ENCODE peak calls at places on chromosomes 12 and 14, in ten cellular contexts. L is HCT116, M is esophagus muscularis mucosa, U is breast epithelium, W is HepG2, D is K562, H is sigmoid colon, Y is upper lobe of left lung, P is GM12878, N is endothelial cell of umbilical vein. B is an unnamed sample. For H3K36me3, the result is how much of the 10 kb centered on the place peaks cover.

GRCh38 chr14:94481468-94482131 is 5.6 kb upstream of the SERPINA9 start:
- DNase-seq in Y (no peak), D (no peak), M (no peak), P (peak), W (peak), H (no peak), L (no peak), N (no peak), U (no peak), B (no peak)

GRCh38 chr12:47028186-47028585 is 51.2 kb upstream of the PCED1B start:
- DNase-seq in L (no peak), H (no peak), D (no peak), U (no peak), Y (no peak), W (no peak), N (no peak), P (no peak), M (no peak), B (no peak)

GRCh38 chr14:49408187-49408963 is 177.8 kb downstream of the RPS29 start:
- DNase-seq in P (no peak), H (no peak), Y (no peak), U (no peak), D (no peak), W (no peak), L (no peak), M (no peak), N (no peak), B (no peak)

GRCh38 chr12:76552343-76552938 is 7.1 kb downstream of the OSBPL8 start:
- DNase-seq in Y (no peak), H (no peak), P (no peak), N (no peak), U (no peak), W (no peak), L (no peak), D (no peak), M (no peak), B (no peak)

GRCh38 chr14:85234626-85235025 is 295.3 kb upstream of the FLRT2 start:
- DNase-seq in M (no peak), N (peak), H (no peak), W (no peak), Y (no peak), L (no peak), D (no peak), U (no peak), P (no peak), B (no peak)

GRCh38 chr14:99628832-99629618 is 15.9 kb upstream of the HHIPL1 start:
- DNase-seq in U (peak), L (peak), D (peak), P (no peak), W (peak), Y (peak), N (peak), M (no peak), H (peak), B (no peak)

GRCh38 chr12:24839268-24839791 is 109.6 kb downstream of the BCAT1 start:
- DNase-seq in P (peak), U (no peak), W (no peak), L (no peak), N (no peak), D (no peak), Y (no peak), M (no peak), H (no peak), B (no peak)

GRCh38 chr14:48350971-48351370 is 675.6 kb upstream of the MDGA2 start:
- DNase-seq in H (no peak), N (no peak), P (no peak), Y (no peak), W (no peak), D (no peak), L (no peak), U (no peak), M (no peak), B (no peak)

GRCh38 chr12:48936379-48936979 is 11.2 kb upstream of the FKBP11 start:
- DNase-seq in Y (no peak), W (peak), L (peak), H (peak), U (peak), D (peak), P (no peak), M (no peak), N (peak), B (no peak)

GRCh38 chr12:12539411-12539810 is 23.3 kb downstream of the DUSP16 start:
- DNase-seq in U (no peak), M (no peak), H (no peak), N (no peak), W (no peak), P (no peak), L (no peak), D (no peak), Y (no peak), B (no peak)

GRCh38 chr14:60862283-60862682 is 118.6 kb downstream of the TRMT5 start:
- DNase-seq in D (no peak), N (peak), W (no peak), L (no peak), P (no peak), Y (no peak), H (peak), M (no peak), U (no peak), B (no peak)

GRCh38 chr12:13005649-13006048 is 5.6 kb upstream of the HEBP1 start:
- DNase-seq in Y (no peak), N (no peak), W (no peak), L (no peak), P (no peak), D (no peak), M (no peak), H (no peak), U (no peak), B (no peak)

GRCh38 chr12:111469406-111469805 is 63.7 kb downstream of the SH2B3 start:
- DNase-seq in W (no peak), H (no peak), N (no peak), P (no peak), M (no peak), Y (no peak), D (no peak), L (no peak), U (no peak), B (no peak)

GRCh38 chr12:96375841-96376249 is 24.4 kb downstream of the CDK17 start:
- DNase-seq in D (peak), M (no peak), H (no peak), L (no peak), U (no peak), W (no peak), N (peak), Y (no peak), P (peak), B (no peak)

GRCh38 chr14:72598328-72598727 is 295.6 kb downstream of the DPF3 start:
- DNase-seq in D (peak), U (no peak), P (no peak), N (no peak), W (no peak), L (no peak), H (no peak), M (no peak), Y (no peak), B (no peak)

GRCh38 chr12:46210835-46211439 is 57.9 kb downstream of the SLC38A1 start:
- DNase-seq in W (no peak), P (no peak), L (no peak), Y (no peak), N (no peak), D (no peak), M (no peak), H (no peak), U (no peak), B (no peak)

GRCh38 chr14:98290596-98290995 is 981.4 kb downstream of the BCL11B start:
- DNase-seq in N (no peak), U (no peak), M (peak), D (no peak), L (no peak), W (no peak), Y (no peak), P (no peak), H (no peak), B (no peak)

DNA sequence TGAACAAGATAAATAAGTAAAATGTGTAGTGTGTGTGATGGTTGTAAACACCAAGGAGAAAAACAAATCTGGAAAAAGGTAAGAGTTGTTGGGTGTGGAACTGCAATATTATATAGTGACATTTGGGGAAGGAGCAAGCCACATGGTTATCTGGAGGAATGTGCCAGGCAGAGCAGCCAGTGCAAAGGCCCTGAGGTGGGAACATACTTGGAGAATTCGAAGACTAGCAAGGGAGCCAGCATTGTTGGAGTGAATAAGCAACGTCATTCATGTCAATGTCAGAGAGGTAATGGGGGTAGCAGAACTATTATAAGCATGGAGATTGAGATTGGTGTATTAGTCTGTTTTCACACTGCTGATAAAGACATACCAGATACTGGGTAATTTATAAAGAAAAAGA is 241.5 kb upstream of the LHX5 start:
- DNase-seq in D (no peak), U (no peak), P (no peak), H (no peak), W (no peak), L (no peak), M (no peak), N (no peak), Y (no peak), B (no peak)
- TF ChIP-seq POLR2A in D (no peak), U (no peak), P (no peak), H (no peak), W (no peak), L (no peak), M (no peak), N (no peak), Y (no peak), B (no peak)

GRCh38 chr12:120394483-120395367 is 25.8 kb upstream of the MSI1 start:
- DNase-seq in P (no peak), U (peak), L (no peak), D (no peak), N (no peak), M (no peak), H (no peak), Y (peak), W (no peak), B (no peak)
- TF ChIP-seq POLR2AphosphoS5 in P (no peak), U (no peak), L (no peak), D (no peak), N (no peak), M (no peak), H (no peak), Y (peak), W (no peak), B (no peak)

GRCh38 chr12:366820-367219 is 22.3 kb downstream of the KDM5A start:
- DNase-seq in H (no peak), P (no peak), W (no peak), N (no peak), U (no peak), D (no peak), L (no peak), M (no peak), Y (no peak), B (no peak)
- H3K36me3 ChIP-seq in H (under half), P (under half), W (under half), N (under half), U (under half), D (under half), L (under half), M (half or more), Y (under half), B (under half)

GRCh38 chr14:68793734-68794129 is 865 bp upstream of the ZFP36L1 start:
- DNase-seq in M (no peak), D (peak), P (no peak), H (no peak), W (no peak), U (no peak), Y (peak), L (no peak), N (no peak), B (no peak)
- TF ChIP-seq POLR2A in M (no peak), D (no peak), P (peak), H (no peak), W (no peak), U (no peak), Y (no peak), L (no peak), N (no peak), B (no peak)

GRCh38 chr12:91610561-91610960 is 427.9 kb upstream of the DCN start:
- DNase-seq in H (no peak), D (peak), Y (no peak), U (no peak), W (no peak), P (no peak), L (no peak), N (no peak), M (no peak), B (no peak)

GRCh38 chr12:91616401-91616800 is 433.8 kb upstream of the DCN start:
- DNase-seq in U (no peak), H (no peak), W (no peak), D (no peak), Y (no peak), L (no peak), M (no peak), N (no peak), P (no peak), B (no peak)

GRCh38 chr12:91617830-91618229 is 435.2 kb upstream of the DCN start:
- DNase-seq in M (no peak), L (no peak), W (no peak), D (no peak), P (no peak), U (no peak), Y (no peak), H (no peak), N (no peak), B (no peak)

GRCh38 chr12:91609283-91609682 is 426.7 kb upstream of the DCN start:
- DNase-seq in H (no peak), Y (no peak), N (no peak), L (no peak), P (no peak), W (no peak), U (no peak), D (peak), M (no peak), B (no peak)

GRCh38 chr12:91613223-91613779 is 430.7 kb upstream of the DCN start:
- DNase-seq in H (no peak), U (no peak), D (no peak), N (no peak), W (no peak), Y (no peak), P (no peak), M (no peak), L (no peak), B (no peak)
- TF ChIP-seq POLR2AphosphoS5 in H (no peak), U (no peak), D (no peak), N (no peak), W (no peak), Y (no peak), P (no peak), M (no peak), L (no peak), B (peak)

DNA sequence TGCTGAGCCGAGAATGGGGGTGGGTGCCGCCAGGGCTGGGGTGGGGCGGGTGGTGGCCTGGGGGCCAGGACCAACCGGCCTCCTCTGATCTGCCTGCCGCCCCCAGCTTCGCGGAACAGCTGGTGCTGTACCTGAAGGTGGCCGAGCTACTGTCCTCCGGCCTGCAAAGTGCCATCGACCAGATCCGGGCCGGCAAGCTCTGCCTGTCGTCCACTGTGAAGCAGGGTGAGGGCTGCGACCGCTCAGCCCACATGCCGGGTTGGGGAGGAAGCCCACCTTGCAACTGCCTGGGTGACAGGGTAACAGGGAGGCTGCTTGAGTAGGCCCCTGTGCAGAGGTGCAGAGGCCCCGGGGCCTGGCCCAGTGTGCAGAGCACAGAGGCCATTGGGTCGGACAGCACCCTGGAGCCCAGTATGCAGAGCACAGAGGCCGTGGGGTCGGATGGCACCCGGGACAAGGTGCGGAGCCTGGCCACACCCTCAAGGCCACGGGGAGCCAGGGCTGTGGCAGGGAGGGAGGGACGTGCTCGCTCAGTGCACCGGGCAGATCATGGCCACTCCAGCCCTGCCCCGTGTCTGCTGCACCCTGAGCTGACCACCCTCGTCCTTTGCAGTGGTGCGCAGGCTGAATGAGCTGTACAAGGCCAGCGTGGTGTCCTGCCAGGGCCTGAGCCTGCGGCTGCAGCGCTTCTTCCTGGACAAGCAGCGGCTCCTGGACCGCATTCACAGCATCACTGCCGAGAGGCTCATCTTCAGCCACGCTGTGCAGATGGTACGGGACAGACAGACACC is 9.5 kb upstream of the PUS1 start:
- DNase-seq in U (no peak), D (no peak), H (no peak), W (no peak), Y (peak), P (no peak), N (no peak), L (no peak), M (no peak), B (no peak)
- H3K36me3 ChIP-seq in U (under half), D (under half), H (under half), W (under half), Y (under half), P (under half), N (under half), L (under half), M (half or more), B (under half)

DNA sequence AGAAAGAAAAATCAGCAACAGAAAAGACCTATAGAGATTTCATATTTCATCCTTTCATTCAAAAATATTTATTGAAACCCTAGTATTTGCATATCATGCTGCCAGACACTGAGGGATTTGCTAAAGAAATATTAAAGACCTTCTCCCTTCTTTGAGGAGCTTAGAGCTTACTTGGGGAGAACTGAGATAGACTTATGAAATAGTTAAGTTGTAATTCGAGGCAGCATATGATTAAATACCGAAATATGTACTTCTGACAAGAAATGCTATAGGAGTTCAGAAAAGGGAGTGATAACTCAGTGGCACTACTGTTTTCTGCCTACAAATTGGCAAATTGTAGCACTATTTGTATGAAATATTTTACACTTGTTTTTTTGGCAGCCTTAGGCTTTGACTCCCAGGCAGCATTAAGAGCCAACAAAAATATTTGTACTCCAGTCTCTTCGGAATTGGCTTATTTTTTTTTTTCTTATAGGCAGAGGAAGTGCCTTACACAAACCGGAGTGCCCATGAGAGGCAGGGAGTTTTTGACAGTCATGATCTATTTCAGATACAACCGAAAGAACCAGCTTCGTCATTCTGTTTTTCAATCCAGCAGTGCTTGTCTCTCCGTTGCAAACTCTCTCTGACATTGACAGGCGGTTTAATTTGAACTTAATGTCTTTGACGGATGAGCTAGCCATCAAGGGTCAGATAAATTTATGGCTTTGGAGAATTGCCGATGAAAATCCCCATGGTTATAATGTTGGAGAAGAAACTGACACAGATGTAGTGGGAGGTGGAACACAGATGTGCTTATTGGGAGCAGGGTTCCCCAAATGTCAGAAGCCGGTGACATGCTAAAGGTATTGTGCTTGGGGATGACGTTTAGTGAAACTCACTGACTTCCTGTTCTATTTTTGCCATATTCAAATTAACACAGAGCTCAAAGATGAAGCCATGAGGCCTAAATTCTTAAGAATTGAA is 59.4 kb downstream of the PLXNC1 start:
- DNase-seq in L (no peak), N (no peak), P (peak), Y (no peak), U (no peak), D (peak), M (no peak), H (no peak), W (no peak), B (no peak)
- TF ChIP-seq POLR2A in L (no peak), N (no peak), P (no peak), Y (no peak), U (no peak), D (no peak), M (no peak), H (no peak), W (no peak), B (no peak)

B was measured in vagina.